ENCODE peak calls at places on chromosomes 12 and 14, in eight cellular contexts. J is endothelial cell, O is Caki2, U is BJ, D is kidney tubule cell, R is astrocyte of the spinal cord, C is amygdala, G is dorsolateral prefrontal cortex. S is an unnamed sample.
A peak's percentile ranks its signal among the peaks of the same experiment; 100 is the strongest.

GRCh38 chr12:118651487-118651886 is 275.1 kb downstream of the SUDS3 start:
- DNase-seq in G (no peak), D (no peak), U (no peak), C (no peak), J (no peak), O (no peak), R (no peak), S (no peak)

GRCh38 chr12:43131304-43131703 is 420.7 kb downstream of the ADAMTS20 start:
- DNase-seq in O (no peak), D (peak; percentile 44), U (no peak), C (no peak), R (no peak), G (no peak), J (no peak), S (no peak)

GRCh38 chr12:117047810-117048584 is 51.2 kb downstream of the TESC start:
- DNase-seq in U (no peak), D (no peak), G (no peak), R (peak; percentile 10), J (no peak), O (no peak), C (no peak), S (no peak)

GRCh38 chr14:20419404-20419803 is 6.1 kb upstream of the TEP1 start:
- DNase-seq in J (no peak), C (no peak), O (no peak), U (no peak), G (no peak), R (no peak), D (no peak), S (no peak)

GRCh38 chr12:47504775-47505446 is 200.9 kb downstream of the RPAP3 start:
- DNase-seq in U (peak; percentile 59), D (peak; percentile 53), O (no peak), J (no peak), G (peak; percentile 29), R (peak; percentile 66), C (no peak), S (no peak)

GRCh38 chr12:1473418-1473817 is 121.0 kb downstream of the FBXL14 start:
- DNase-seq in G (no peak), O (no peak), U (no peak), C (no peak), J (no peak), D (peak; percentile 27), R (no peak), S (no peak)

GRCh38 chr14:80388980-80389711 is 177.8 kb upstream of the DIO2 start:
- DNase-seq in R (peak; percentile 93), J (no peak), O (peak; percentile 61), D (peak; percentile 92), U (peak; percentile 84), C (no peak), G (no peak), S (peak; percentile 86)

GRCh38 chr14:104872469-104873341 is 7.6 kb downstream of the CEP170B start:
- DNase-seq in U (no peak), R (no peak), D (peak; percentile 49), O (peak; percentile 22), G (no peak), J (peak; percentile 6), C (no peak), S (no peak)

GRCh38 chr14:101477648-101478047 is 83.6 kb upstream of the DIO3 start:
- DNase-seq in U (no peak), O (no peak), J (no peak), C (no peak), D (peak; percentile 3), R (no peak), G (no peak), S (no peak)

GRCh38 chr12:99658950-99659349 is 11.4 kb downstream of the GARIN6 start:
- DNase-seq in R (peak; percentile 29), D (peak; percentile 15), O (no peak), C (no peak), J (no peak), G (no peak), U (no peak), S (no peak)

GRCh38 chr12:131220007-131220685 is 266.4 kb downstream of the ADGRD1 start:
- DNase-seq in D (no peak), U (no peak), R (no peak), O (no peak), C (no peak), J (no peak), G (no peak), S (no peak)

GRCh38 chr14:75513911-75514672 is 8.2 kb upstream of the BATF start:
- DNase-seq in D (no peak), R (no peak), U (no peak), C (no peak), G (no peak), O (no peak), J (no peak), S (no peak)

GRCh38 chr12:67651380-67651695 is 2.8 kb downstream of the DYRK2 start:
- DNase-seq in G (no peak), D (peak; percentile 35), C (no peak), U (no peak), O (peak; percentile 56), R (peak; percentile 61), J (no peak), S (no peak)